ENCODE peak calls at places on chromosomes 3 and 15, in nine cellular contexts. H is T47D, M is DMS153, J is GM12892, F is heart left ventricle, Y is NCI-H1105, A is left lung, K is IMR-90, U is NAMALWA. C is an unnamed sample.

GRCh38 chr3:37609711-37610110 is 252.0 kb upstream of the CTDSPL start:
- DNase-seq in H (no peak), M (no peak), J (no peak), F (no peak), Y (no peak), A (no peak), K (no peak), U (no peak), C (no peak)

GRCh38 chr3:123739754-123740153 is 144.4 kb downstream of the MYLK start:
- DNase-seq in H (no peak), M (no peak), J (no peak), F (no peak), Y (no peak), A (no peak), K (peak), U (no peak), C (no peak)

GRCh38 chr3:42535981-42536784 is 33.7 kb downstream of the VIPR1 start:
- DNase-seq in H (peak), M (no peak), J (no peak), F (no peak), Y (no peak), A (peak), K (no peak), U (peak), C (no peak)

GRCh38 chr15:27696530-27696929 is 402.6 kb downstream of the OCA2 start:
- DNase-seq in H (no peak), M (no peak), J (no peak), F (no peak), Y (no peak), A (no peak), K (no peak), U (no peak), C (no peak)

GRCh38 chr3:35392187-35392586 is 247.1 kb upstream of the ARPP21 start:
- DNase-seq in H (no peak), M (no peak), J (no peak), F (no peak), Y (no peak), A (no peak), K (no peak), U (no peak), C (no peak)

GRCh38 chr3:188554404-188554803 is 400.4 kb downstream of the LPP start:
- DNase-seq in H (no peak), M (no peak), J (no peak), F (peak), Y (no peak), A (no peak), K (peak), U (no peak), C (no peak)

GRCh38 chr15:60520825-60521368 is 42.0 kb upstream of the ICE2 start:
- DNase-seq in H (peak), M (peak), J (peak), F (peak), Y (peak), A (peak), K (peak), U (peak), C (no peak)

GRCh38 chr15:74381481-74381880 is 14.0 kb upstream of the CYP11A1 start:
- DNase-seq in H (no peak), M (no peak), J (no peak), F (no peak), Y (no peak), A (no peak), K (no peak), U (no peak), C (no peak)

GRCh38 chr15:62050118-62050517 is 10.1 kb downstream of the VPS13C start:
- DNase-seq in H (no peak), M (no peak), J (no peak), F (no peak), Y (no peak), A (no peak), K (no peak), U (no peak), C (no peak)

GRCh38 chr3:66581261-66581660 is 80.4 kb upstream of the LRIG1 start:
- DNase-seq in H (no peak), M (no peak), J (no peak), F (no peak), Y (no peak), A (no peak), K (no peak), U (no peak), C (no peak)

GRCh38 chr3:45337839-45338470 is 50.4 kb upstream of the LARS2 start:
- DNase-seq in H (no peak), M (no peak), J (no peak), F (no peak), Y (no peak), A (no peak), K (no peak), U (no peak), C (no peak)

GRCh38 chr3:144182501-144182900 is 210.9 kb downstream of the DIPK2A start:
- DNase-seq in H (no peak), M (no peak), J (no peak), F (no peak), Y (no peak), A (no peak), K (no peak), U (no peak), C (no peak)

GRCh38 chr15:25169318-25169717 is 214.5 kb downstream of the SNRPN start:
- DNase-seq in H (no peak), M (no peak), J (no peak), F (peak), Y (no peak), A (peak), K (no peak), U (no peak), C (no peak)

GRCh38 chr3:71582612-71583568 is 638 bp downstream of the FOXP1 start:
- DNase-seq in H (peak), M (no peak), J (no peak), F (peak), Y (no peak), A (peak), K (peak), U (peak), C (no peak)

GRCh38 chr15:31577103-31577502 is 250.5 kb downstream of the KLF13 start:
- DNase-seq in H (no peak), M (no peak), J (no peak), F (no peak), Y (no peak), A (no peak), K (no peak), U (no peak), C (no peak)

GRCh38 chr15:30882861-30883433 is 20.8 kb upstream of the FAN1 start:
- DNase-seq in H (no peak), M (no peak), J (no peak), F (no peak), Y (no peak), A (peak), K (no peak), U (no peak), C (no peak)

GRCh38 chr3:13420817-13421755 is 964 bp upstream of the NUP210 start:
- DNase-seq in H (no peak), M (peak), J (peak), F (no peak), Y (no peak), A (no peak), K (no peak), U (no peak), C (no peak)

C was measured in NCI-H1436 treated with DMSO at 0.1 percent for 48 hours.